ENCODE peak calls at places on chromosomes 7 and 10, in seven cellular contexts. U is GM12878, N is esophagus squamous epithelium, Y is prostate gland, T is uterus, V is heart left ventricle, Z is upper lobe of left lung. B is an unnamed sample.
A peak's percentile ranks its signal among the peaks of the same experiment; 100 is the strongest.

GRCh38 chr7:73839743-73840714 is 2.3 kb downstream of the METTL27 start:
- DNase-seq in U (no peak), N (no peak), Y (no peak), T (no peak), V (no peak), Z (no peak), B (no peak)

GRCh38 chr10:104033966-104034365 is 51.7 kb downstream of the COL17A1 start:
- DNase-seq in U (no peak), N (no peak), Y (peak; percentile 2), T (no peak), V (no peak), Z (peak; percentile 69), B (no peak)

GRCh38 chr7:148472406-148472805 is 118.2 kb upstream of the C7orf33 start:
- DNase-seq in U (no peak), N (no peak), Y (no peak), T (no peak), V (no peak), Z (no peak), B (no peak)

GRCh38 chr7:117811696-117812095 is 61.5 kb downstream of the CTTNBP2 start:
- DNase-seq in U (no peak), N (no peak), Y (no peak), T (no peak), V (no peak), Z (no peak), B (no peak)

GRCh38 chr10:99329238-99329890 is at the start of gene CNNM1:
- DNase-seq in U (no peak), N (no peak), Y (peak; percentile 40), T (no peak), V (no peak), Z (peak; percentile 88), B (peak; percentile 87)

GRCh38 chr10:34078798-34079470 is 736.2 kb downstream of the PARD3 start:
- DNase-seq in U (no peak), N (no peak), Y (no peak), T (no peak), V (peak; percentile 44), Z (peak; percentile 73), B (no peak)

GRCh38 chr10:69655124-69655867 is 25.2 kb downstream of the FAM241B start:
- DNase-seq in U (no peak), N (no peak), Y (no peak), T (no peak), V (no peak), Z (no peak), B (no peak)

GRCh38 chr10:124217906-124218769 is 124.7 kb upstream of the CHST15 start:
- DNase-seq in U (no peak), N (no peak), Y (peak; percentile 13), T (no peak), V (no peak), Z (peak; percentile 40), B (peak; percentile 74)

GRCh38 chr10:42981358-42982236 is 95.3 kb upstream of the RET start:
- DNase-seq in U (no peak), N (no peak), Y (no peak), T (no peak), V (peak; percentile 2), Z (no peak), B (peak; percentile 85)

GRCh38 chr7:70042533-70042932 is 444.3 kb downstream of the AUTS2 start:
- DNase-seq in U (no peak), N (no peak), Y (no peak), T (no peak), V (no peak), Z (no peak), B (no peak)

GRCh38 chr10:96130326-96130758 is 245 bp downstream of the ZNF518A start:
- DNase-seq in U (no peak), N (peak; percentile 23), Y (peak; percentile 42), T (peak; percentile 43), V (peak; percentile 67), Z (peak; percentile 94), B (peak; percentile 91)

GRCh38 chr10:47239211-47239610 is 60.8 kb upstream of the GDF10 start:
- DNase-seq in U (no peak), N (no peak), Y (no peak), T (no peak), V (no peak), Z (no peak), B (no peak)

GRCh38 chr10:102504179-102504975 is 605 bp downstream of the SUFU start:
- DNase-seq in U (no peak), N (no peak), Y (peak; percentile 21), T (peak; percentile 43), V (peak; percentile 39), Z (peak; percentile 63), B (peak; percentile 91)

GRCh38 chr10:4034907-4035581 is 250.0 kb upstream of the KLF6 start:
- DNase-seq in U (no peak), N (no peak), Y (no peak), T (no peak), V (no peak), Z (no peak), B (peak; percentile 34)

GRCh38 chr10:31833753-31834152 is 94.9 kb downstream of the ARHGAP12 start:
- DNase-seq in U (no peak), N (no peak), Y (no peak), T (no peak), V (no peak), Z (no peak), B (no peak)

GRCh38 chr10:69506834-69507643 is 55.8 kb downstream of the TSPAN15 start:
- DNase-seq in U (no peak), N (no peak), Y (no peak), T (peak; percentile 18), V (no peak), Z (peak; percentile 75), B (peak; percentile 83)

GRCh38 chr7:43954524-43955228 is 28.4 kb downstream of the UBE2D4 start:
- DNase-seq in U (peak; percentile 7), N (no peak), Y (no peak), T (no peak), V (no peak), Z (no peak), B (no peak)

GRCh38 chr7:112630565-112630964 is 149.8 kb downstream of the LSMEM1 start:
- DNase-seq in U (no peak), N (no peak), Y (no peak), T (no peak), V (no peak), Z (no peak), B (no peak)

GRCh38 chr10:123913688-123914268 is 22.2 kb upstream of the CPXM2 start:
- DNase-seq in U (no peak), N (no peak), Y (no peak), T (peak; percentile 57), V (peak; percentile 32), Z (no peak), B (peak; percentile 70)

GRCh38 chr10:73439605-73440298 is 6.4 kb upstream of the MSS51 start:
- DNase-seq in U (no peak), N (no peak), Y (no peak), T (no peak), V (no peak), Z (no peak), B (no peak)

DNA sequence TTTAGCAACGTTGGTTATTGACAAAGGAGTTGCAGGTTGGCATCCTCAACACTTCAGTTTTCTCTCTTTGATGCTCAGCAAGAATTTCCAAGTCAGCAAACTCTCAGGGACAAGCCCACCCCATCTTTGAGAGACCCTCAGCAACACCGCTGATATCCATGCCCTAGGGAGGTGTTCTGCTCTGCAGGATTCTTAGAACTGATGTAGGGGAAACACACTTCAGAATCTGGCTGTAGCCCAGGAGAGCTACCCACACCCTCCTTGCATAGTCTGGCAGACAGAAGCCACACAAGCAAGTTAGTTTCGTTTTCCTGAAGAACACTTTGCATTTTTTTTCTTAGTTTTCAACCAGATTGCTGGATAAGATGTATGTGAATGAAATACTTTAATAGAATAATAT is 827 bp downstream of the SAMD9L start:
- DNase-seq in U (peak; percentile 51), N (no peak), Y (peak; percentile 9), T (no peak), V (peak; percentile 36), Z (no peak), B (peak; percentile 82)
- TF ChIP-seq POLR2A in U (no peak), N (no peak), Y (no peak), T (no peak), V (no peak), Z (no peak), B (no peak)

GRCh38 chr7:48035967-48036478 is 680 bp downstream of the C7orf57 start:
- DNase-seq in U (no peak), N (no peak), Y (no peak), T (no peak), V (peak; percentile 25), Z (peak; percentile 86), B (no peak)

GRCh38 chr7:48038815-48039496 is 3.6 kb downstream of the C7orf57 start:
- DNase-seq in U (no peak), N (no peak), Y (no peak), T (no peak), V (no peak), Z (no peak), B (no peak)

GRCh38 chr7:48033922-48034321 is 1.4 kb upstream of the C7orf57 start:
- DNase-seq in U (no peak), N (no peak), Y (no peak), T (no peak), V (no peak), Z (no peak), B (no peak)

GRCh38 chr7:48031111-48031510 is 2.2 kb upstream of the SUN3 start:
- DNase-seq in U (no peak), N (no peak), Y (no peak), T (no peak), V (no peak), Z (no peak), B (no peak)

GRCh38 chr7:48035301-48035966 is at the start of gene C7orf57:
- DNase-seq in U (no peak), N (peak; percentile 32), Y (peak; percentile 51), T (peak; percentile 73), V (peak; percentile 93), Z (peak; percentile 97), B (peak; percentile 96)
- TF ChIP-seq CTCF in U (no peak), N (no peak), Y (no peak), T (peak; percentile 35), V (peak; percentile 38), Z (peak; percentile 25), B (no peak)

GRCh38 chr7:130926021-130926691 is 192.1 kb upstream of the KLF14 start:
- DNase-seq in U (no peak), N (no peak), Y (no peak), T (no peak), V (no peak), Z (no peak), B (no peak)
- TF ChIP-seq POLR2A in U (peak; percentile 67), N (no peak), Y (no peak), T (no peak), V (no peak), Z (no peak), B (no peak)

GRCh38 chr10:89853796-89854195 is 152.4 kb downstream of the KIF20B start:
- DNase-seq in U (no peak), N (no peak), Y (no peak), T (no peak), V (no peak), Z (peak; percentile 74), B (no peak)
- TF ChIP-seq CTCF in U (no peak), N (no peak), Y (no peak), T (no peak), V (no peak), Z (no peak), B (no peak)

GRCh38 chr10:8586504-8586903 is 532.0 kb downstream of the GATA3 start:
- DNase-seq in U (no peak), N (no peak), Y (no peak), T (no peak), V (no peak), Z (no peak), B (no peak)
- TF ChIP-seq POLR2A in U (no peak), N (no peak), Y (no peak), T (no peak), V (no peak), Z (no peak), B (no peak)

GRCh38 chr10:53209941-53210611 is 437.5 kb upstream of the MBL2 start:
- DNase-seq in U (no peak), N (no peak), Y (no peak), T (no peak), V (no peak), Z (no peak), B (no peak)
- TF ChIP-seq CTCF in U (no peak), N (no peak), Y (peak; percentile 25), T (no peak), V (peak; percentile 10), Z (no peak), B (no peak)